ENCODE peak calls at places on chromosomes 12 and 14, in five cellular contexts. One of them, this sample, is unnamed.

GRCh38 chr12:112682586-112682985 is 109.0 kb upstream of the RPH3A start:
- DNase-seq in SJSA1: no peak
- DNase-seq in H9: no peak
- DNase-seq in retina: no peak
- DNase-seq in activated CD8-positive, alpha-beta T cell treated with anti-CD3 and anti-CD28 coated beads for 36 hours: no peak
- DNase-seq in this sample: no peak

GRCh38 chr14:24296341-24297157 is 3.0 kb downstream of the DHRS1 start:
- DNase-seq in SJSA1: peak; percentile 78
- DNase-seq in H9: peak; percentile 68
- DNase-seq in retina: peak; percentile 60
- DNase-seq in activated CD8-positive, alpha-beta T cell treated with anti-CD3 and anti-CD28 coated beads for 36 hours: peak; percentile 90
- DNase-seq in this sample: peak; percentile 91

GRCh38 chr12:78403681-78404080 is 460.9 kb upstream of the SYT1 start:
- DNase-seq in SJSA1: no peak
- DNase-seq in H9: no peak
- DNase-seq in retina: no peak
- DNase-seq in activated CD8-positive, alpha-beta T cell treated with anti-CD3 and anti-CD28 coated beads for 36 hours: no peak
- DNase-seq in this sample: peak; percentile 72

GRCh38 chr12:94603434-94604068 is 46.8 kb downstream of the TMCC3 start:
- DNase-seq in SJSA1: no peak
- DNase-seq in H9: no peak
- DNase-seq in retina: no peak
- DNase-seq in activated CD8-positive, alpha-beta T cell treated with anti-CD3 and anti-CD28 coated beads for 36 hours: peak; percentile 66
- DNase-seq in this sample: no peak

GRCh38 chr14:63603749-63604277 is 37.9 kb downstream of the WDR89 start:
- DNase-seq in SJSA1: no peak
- DNase-seq in H9: no peak
- DNase-seq in retina: no peak
- DNase-seq in activated CD8-positive, alpha-beta T cell treated with anti-CD3 and anti-CD28 coated beads for 36 hours: no peak
- DNase-seq in this sample: no peak

GRCh38 chr14:27387458-27387857 is 789.6 kb upstream of the NOVA1 start:
- DNase-seq in SJSA1: no peak
- DNase-seq in H9: no peak
- DNase-seq in retina: no peak
- DNase-seq in activated CD8-positive, alpha-beta T cell treated with anti-CD3 and anti-CD28 coated beads for 36 hours: no peak
- DNase-seq in this sample: no peak

GRCh38 chr14:72740504-72740961 is 153.4 kb downstream of the DPF3 start:
- DNase-seq in SJSA1: peak; percentile 14
- DNase-seq in H9: no peak
- DNase-seq in retina: no peak
- DNase-seq in activated CD8-positive, alpha-beta T cell treated with anti-CD3 and anti-CD28 coated beads for 36 hours: no peak
- DNase-seq in this sample: no peak

GRCh38 chr12:115338566-115339294 is 654.8 kb upstream of the TBX3 start:
- DNase-seq in SJSA1: no peak
- DNase-seq in H9: no peak
- DNase-seq in retina: no peak
- DNase-seq in activated CD8-positive, alpha-beta T cell treated with anti-CD3 and anti-CD28 coated beads for 36 hours: no peak
- DNase-seq in this sample: no peak

GRCh38 chr12:94735985-94736384 is 85.6 kb upstream of the TMCC3 start:
- DNase-seq in SJSA1: no peak
- DNase-seq in H9: no peak
- DNase-seq in retina: no peak
- DNase-seq in activated CD8-positive, alpha-beta T cell treated with anti-CD3 and anti-CD28 coated beads for 36 hours: no peak
- DNase-seq in this sample: no peak

GRCh38 chr14:89963288-89963978 is 7.7 kb downstream of the TDP1 start:
- DNase-seq in SJSA1: no peak
- DNase-seq in H9: no peak
- DNase-seq in retina: no peak
- DNase-seq in activated CD8-positive, alpha-beta T cell treated with anti-CD3 and anti-CD28 coated beads for 36 hours: no peak
- DNase-seq in this sample: no peak

GRCh38 chr12:76422154-76422877 is 74.1 kb upstream of the BBS10 start:
- DNase-seq in SJSA1: no peak
- DNase-seq in H9: no peak
- DNase-seq in retina: peak; percentile 44
- DNase-seq in activated CD8-positive, alpha-beta T cell treated with anti-CD3 and anti-CD28 coated beads for 36 hours: no peak
- DNase-seq in this sample: no peak

GRCh38 chr14:22047105-22047504 is 373.5 kb upstream of the OR4E1 start:
- DNase-seq in SJSA1: no peak
- DNase-seq in H9: peak; percentile 46
- DNase-seq in retina: no peak
- DNase-seq in activated CD8-positive, alpha-beta T cell treated with anti-CD3 and anti-CD28 coated beads for 36 hours: peak; percentile 48
- DNase-seq in this sample: no peak

GRCh38 chr12:131507881-131508280 is 203.0 kb upstream of the SFSWAP start:
- DNase-seq in SJSA1: no peak
- DNase-seq in H9: peak; percentile 18
- DNase-seq in retina: no peak
- DNase-seq in activated CD8-positive, alpha-beta T cell treated with anti-CD3 and anti-CD28 coated beads for 36 hours: no peak
- DNase-seq in this sample: no peak

GRCh38 chr12:79555006-79555925 is 135.5 kb downstream of the PAWR start:
- DNase-seq in SJSA1: no peak
- DNase-seq in H9: no peak
- DNase-seq in retina: no peak
- DNase-seq in activated CD8-positive, alpha-beta T cell treated with anti-CD3 and anti-CD28 coated beads for 36 hours: no peak
- DNase-seq in this sample: no peak

GRCh38 chr12:62827042-62827441 is 107.9 kb downstream of the PPM1H start:
- DNase-seq in SJSA1: no peak
- DNase-seq in H9: no peak
- DNase-seq in retina: no peak
- DNase-seq in activated CD8-positive, alpha-beta T cell treated with anti-CD3 and anti-CD28 coated beads for 36 hours: no peak
- DNase-seq in this sample: no peak

GRCh38 chr14:100620437-100621100 is 33.4 kb upstream of the BEGAIN start:
- DNase-seq in SJSA1: no peak
- DNase-seq in H9: no peak
- DNase-seq in retina: no peak
- DNase-seq in activated CD8-positive, alpha-beta T cell treated with anti-CD3 and anti-CD28 coated beads for 36 hours: no peak
- DNase-seq in this sample: no peak